ENCODE peak calls at places on chromosomes 16 and 17, in nine cellular contexts. T, W, N, F, G, I, O, K and X are unnamed samples.

GRCh38 chr16:6735631-6736030 is 597.0 kb upstream of the RBFOX1 start:
- DNase-seq in T (no peak), W (no peak), N (no peak), F (no peak), G (no peak), I (no peak), O (no peak), K (no peak), X (no peak)

GRCh38 chr17:43316522-43317142 is 82.2 kb upstream of the ARL4D start:
- DNase-seq in T (no peak), W (no peak), N (no peak), F (no peak), G (no peak), I (peak; percentile 63), O (no peak), K (no peak), X (peak; percentile 20)

GRCh38 chr17:57440522-57441269 is 184.4 kb downstream of the MSI2 start:
- DNase-seq in T (no peak), W (peak; percentile 41), N (no peak), F (peak; percentile 62), G (peak; percentile 50), I (peak; percentile 80), O (peak; percentile 47), K (peak; percentile 14), X (peak; percentile 93)

GRCh38 chr16:79081292-79082066 is 519.1 kb downstream of the MAF start:
- DNase-seq in T (no peak), W (no peak), N (no peak), F (no peak), G (no peak), I (no peak), O (no peak), K (no peak), X (no peak)

GRCh38 chr17:31371511-31372097 is 19.9 kb upstream of the RAB11FIP4 start:
- DNase-seq in T (peak; percentile 16), W (no peak), N (no peak), F (peak; percentile 43), G (no peak), I (no peak), O (peak; percentile 43), K (no peak), X (peak; percentile 67)

GRCh38 chr16:2250652-2251280 is 621 bp downstream of the ECI1 start:
- DNase-seq in T (peak; percentile 26), W (peak; percentile 11), N (no peak), F (peak; percentile 28), G (no peak), I (no peak), O (peak; percentile 38), K (no peak), X (peak; percentile 47)

GRCh38 chr16:87956169-87956770 is 5.0 kb downstream of the BANP start:
- DNase-seq in T (peak; percentile 64), W (peak; percentile 61), N (no peak), F (no peak), G (no peak), I (no peak), O (peak; percentile 29), K (no peak), X (peak; percentile 85)

GRCh38 chr17:47703191-47703591 is 9.2 kb downstream of the TBKBP1 start:
- DNase-seq in T (no peak), W (no peak), N (no peak), F (no peak), G (no peak), I (no peak), O (no peak), K (no peak), X (no peak)

GRCh38 chr17:5128905-5129535 is 13.2 kb downstream of the USP6 start:
- DNase-seq in T (no peak), W (no peak), N (no peak), F (no peak), G (no peak), I (peak; percentile 40), O (no peak), K (no peak), X (no peak)

GRCh38 chr17:50311112-50311460 is 34.8 kb upstream of the XYLT2 start:
- DNase-seq in T (no peak), W (no peak), N (no peak), F (no peak), G (no peak), I (no peak), O (no peak), K (no peak), X (no peak)

GRCh38 chr17:45338996-45339535 is 22.2 kb upstream of the MAP3K14 start:
- DNase-seq in T (no peak), W (no peak), N (no peak), F (no peak), G (no peak), I (peak; percentile 35), O (no peak), K (no peak), X (no peak)

GRCh38 chr16:11572301-11572995 is 14.3 kb downstream of the LITAF start:
- DNase-seq in T (no peak), W (peak; percentile 57), N (no peak), F (no peak), G (no peak), I (peak; percentile 67), O (no peak), K (no peak), X (no peak)

GRCh38 chr16:71542377-71542776 is 16.2 kb downstream of the CHST4 start:
- DNase-seq in T (no peak), W (peak; percentile 26), N (no peak), F (no peak), G (no peak), I (no peak), O (peak; percentile 14), K (no peak), X (peak; percentile 28)

GRCh38 chr16:23835390-23836077 is at the start of gene PRKCB:
- DNase-seq in T (no peak), W (peak; percentile 87), N (no peak), F (peak; percentile 9), G (peak; percentile 7), I (peak; percentile 83), O (peak; percentile 8), K (no peak), X (no peak)

GRCh38 chr16:88022076-88023042 is 71.1 kb downstream of the BANP start:
- DNase-seq in T (no peak), W (no peak), N (no peak), F (no peak), G (no peak), I (no peak), O (no peak), K (no peak), X (no peak)

GRCh38 chr17:64540118-64540776 is 33.5 kb downstream of the CEP95 start:
- DNase-seq in T (no peak), W (no peak), N (no peak), F (no peak), G (no peak), I (no peak), O (no peak), K (no peak), X (no peak)